ENCODE peak calls at places on chromosome 19, in seven cellular contexts. D is A549; K is effector memory CD4-positive, alpha-beta T cell; Y is activated naive CD4-positive, alpha-beta T cell treated with anti-CD3 and anti-CD28 coated beads for 36 hours; H is RCC 7860; E is activated CD4-positive, alpha-beta T cell treated with anti-CD3 and anti-CD28 coated beads, Interleukin-2, amount 50 U/mL, for 24 hours; Z is GM12891. O is an unnamed sample.

GRCh38 chr19:39941151-39941550 is 6.7 kb upstream of the FCGBP start:
- DNase-seq in K (peak; percentile 13), E (no peak), H (no peak), Z (no peak), Y (no peak), D (no peak), O (no peak)

GRCh38 chr19:48637948-48638830 is 1.0 kb upstream of the DBP start:
- DNase-seq in D (peak; percentile 87), Y (peak; percentile 83), Z (peak; percentile 69), H (no peak), K (peak; percentile 80), E (no peak), O (no peak)

GRCh38 chr19:51018745-51019543 is 565 bp downstream of the KLK10 start:
- DNase-seq in H (no peak), D (no peak), Y (no peak), K (no peak), E (no peak), Z (no peak), O (no peak)

GRCh38 chr19:49520705-49521319 is 7.0 kb upstream of the RCN3 start:
- DNase-seq in K (no peak), Z (no peak), E (no peak), H (no peak), Y (no peak), D (no peak), O (no peak)

GRCh38 chr19:5232798-5233505 is 107.7 kb downstream of the PTPRS start:
- DNase-seq in H (no peak), Z (no peak), E (no peak), D (no peak), K (no peak), Y (no peak), O (no peak)

GRCh38 chr19:30029721-30030510 is 87.9 kb downstream of the URI1 start:
- DNase-seq in Z (no peak), E (no peak), Y (no peak), K (no peak), D (no peak), H (no peak), O (no peak)

GRCh38 chr19:33400856-33401682 is 27.6 kb downstream of the CEBPG start:
- DNase-seq in Z (peak; percentile 19), K (no peak), D (no peak), H (no peak), Y (no peak), E (no peak), O (no peak)

GRCh38 chr19:963401-964022 is 20.6 kb upstream of the WDR18 start:
- DNase-seq in K (no peak), Y (no peak), E (no peak), Z (no peak), D (no peak), H (no peak), O (no peak)

GRCh38 chr19:40241809-40242384 is 15.4 kb upstream of the CCNP start:
- DNase-seq in Z (no peak), K (no peak), E (no peak), H (no peak), D (no peak), Y (no peak), O (no peak)

GRCh38 chr19:15288146-15288963 is 44.0 kb downstream of the BRD4 start:
- DNase-seq in H (no peak), Y (no peak), K (no peak), Z (no peak), D (no peak), E (no peak), O (no peak)

GRCh38 chr19:45003485-45003884 is 2.2 kb downstream of the RELB start:
- DNase-seq in E (no peak), K (no peak), Y (no peak), Z (no peak), D (no peak), H (no peak), O (no peak)

GRCh38 chr19:50416034-50416814 is 2.5 kb upstream of the SPIB start:
- DNase-seq in H (no peak), Z (no peak), K (no peak), Y (no peak), E (no peak), D (no peak), O (no peak)

GRCh38 chr19:35959968-35960320 is 23.8 kb downstream of the LRFN3 start:
- DNase-seq in E (no peak), H (no peak), Z (no peak), K (no peak), D (no peak), Y (no peak), O (no peak)

GRCh38 chr19:3135961-3136683 is at the start of gene GNA15:
- DNase-seq in Y (peak; percentile 67), E (no peak), Z (no peak), D (no peak), H (no peak), K (peak; percentile 59), O (no peak)

GRCh38 chr19:4279530-4280422 is 710 bp downstream of the SHD start:
- DNase-seq in Z (no peak), Y (no peak), D (no peak), E (no peak), K (no peak), H (no peak), O (no peak)

GRCh38 chr19:56748443-56748842 is 76.9 kb upstream of the ZNF835 start:
- DNase-seq in Y (no peak), H (no peak), D (no peak), K (no peak), Z (no peak), E (no peak), O (no peak)

GRCh38 chr19:52948025-52948770 is 14.5 kb downstream of the ZNF816 start:
- DNase-seq in Z (no peak), E (no peak), Y (no peak), D (no peak), H (no peak), K (no peak), O (no peak)

GRCh38 chr19:7013678-7014077 is 7.6 kb downstream of the MBD3L2B start:
- DNase-seq in D (no peak), E (no peak), Y (peak; percentile 36), K (no peak), Z (no peak), H (peak; percentile 37), O (no peak)

GRCh38 chr19:39631626-39632025 is 24.1 kb upstream of the LGALS16 start:
- DNase-seq in Z (no peak), H (no peak), E (no peak), Y (no peak), D (no peak), K (no peak), O (no peak)

GRCh38 chr19:55947532-55947931 is at the start of gene NLRP8:
- DNase-seq in H (no peak), Y (no peak), E (no peak), K (no peak), D (no peak), Z (no peak), O (no peak)

GRCh38 chr19:14629557-14629956 is 45.1 kb downstream of the ADGRE3 start:
- DNase-seq in H (no peak), Z (no peak), E (no peak), K (no peak), D (no peak), Y (no peak), O (no peak)

GRCh38 chr19:28618504-28618903 is 594.4 kb downstream of the UQCRFS1 start:
- DNase-seq in Y (no peak), K (no peak), D (no peak), H (no peak), Z (no peak), E (no peak), O (no peak)

GRCh38 chr19:35958660-35959039 is 22.5 kb downstream of the LRFN3 start:
- DNase-seq in K (no peak), H (no peak), E (no peak), Z (no peak), D (no peak), Y (no peak), O (no peak)

GRCh38 chr19:571127-571974 is 1.0 kb upstream of the BSG start:
- DNase-seq in D (no peak), E (no peak), H (no peak), Z (no peak), K (peak; percentile 53), Y (peak; percentile 78), O (no peak)

GRCh38 chr19:31220540-31220939 is 128.7 kb downstream of the TSHZ3 start:
- DNase-seq in H (no peak), D (no peak), K (no peak), E (no peak), Y (peak; percentile 60), Z (no peak), O (no peak)

GRCh38 chr19:35013047-35013819 is 13.1 kb downstream of the GRAMD1A start:
- DNase-seq in K (peak; percentile 73), Z (peak; percentile 95), D (peak; percentile 86), E (peak; percentile 77), Y (peak; percentile 87), H (no peak), O (no peak)

GRCh38 chr19:9727644-9728043 is 40.9 kb downstream of the ZNF846 start:
- DNase-seq in E (no peak), Y (no peak), D (no peak), H (no peak), Z (no peak), K (no peak), O (no peak)

GRCh38 chr19:45440873-45441654 is 17.3 kb upstream of the ERCC1 start:
- DNase-seq in K (no peak), E (no peak), Z (no peak), D (no peak), Y (no peak), H (peak; percentile 17), O (no peak)

GRCh38 chr19:46925548-46925950 is 64.8 kb downstream of the ARHGAP35 start:
- DNase-seq in Y (no peak), Z (no peak), D (peak; percentile 69), K (no peak), H (peak; percentile 78), E (no peak), O (no peak)

GRCh38 chr19:50419022-50419579 is 363 bp downstream of the SPIB start:
- DNase-seq in K (no peak), H (no peak), Y (no peak), Z (no peak), E (no peak), D (no peak), O (no peak)

O was measured in NCI-H1436 treated with DMSO at 0.1 percent for 48 hours.